ENCODE peak calls at places on chromosomes 3 and 15, in four cellular contexts. One of them, this sample, is unnamed.
A peak's percentile ranks its signal among the peaks of the same experiment; 100 is the strongest.

GRCh38 chr15:100602822-100603393 is 519 bp downstream of the ASB7 start:
- DNase-seq in HEK293T: peak; percentile 26
- DNase-seq in RCC 7860: peak; percentile 14
- DNase-seq in activated B cell treated with CpG ODN at 0.5 μM for 24 hours: no peak
- DNase-seq in this sample: no peak

GRCh38 chr3:101249512-101249911 is 70.9 kb downstream of the IMPG2 start:
- DNase-seq in HEK293T: no peak
- DNase-seq in RCC 7860: no peak
- DNase-seq in activated B cell treated with CpG ODN at 0.5 μM for 24 hours: no peak
- DNase-seq in this sample: no peak

GRCh38 chr3:120021523-120021922 is 72.7 kb downstream of the GSK3B start:
- DNase-seq in HEK293T: no peak
- DNase-seq in RCC 7860: no peak
- DNase-seq in activated B cell treated with CpG ODN at 0.5 μM for 24 hours: no peak
- DNase-seq in this sample: no peak

GRCh38 chr15:90343391-90343790 is 8.7 kb upstream of the ZNF774 start:
- DNase-seq in HEK293T: no peak
- DNase-seq in RCC 7860: no peak
- DNase-seq in activated B cell treated with CpG ODN at 0.5 μM for 24 hours: no peak
- DNase-seq in this sample: no peak

GRCh38 chr3:48407542-48408099 is 22.3 kb downstream of the PLXNB1 start:
- DNase-seq in HEK293T: no peak
- DNase-seq in RCC 7860: no peak
- DNase-seq in activated B cell treated with CpG ODN at 0.5 μM for 24 hours: peak; percentile 11
- DNase-seq in this sample: no peak

GRCh38 chr3:113533534-113533892 is 1.2 kb downstream of the SIDT1 start:
- DNase-seq in HEK293T: no peak
- DNase-seq in RCC 7860: no peak
- DNase-seq in activated B cell treated with CpG ODN at 0.5 μM for 24 hours: no peak
- DNase-seq in this sample: no peak

GRCh38 chr3:123157209-123157597 is 44.5 kb upstream of the SEC22A start:
- DNase-seq in HEK293T: no peak
- DNase-seq in RCC 7860: no peak
- DNase-seq in activated B cell treated with CpG ODN at 0.5 μM for 24 hours: no peak
- DNase-seq in this sample: no peak

GRCh38 chr3:104846270-104846669 is 520.4 kb upstream of the ALCAM start:
- DNase-seq in HEK293T: no peak
- DNase-seq in RCC 7860: no peak
- DNase-seq in activated B cell treated with CpG ODN at 0.5 μM for 24 hours: no peak
- DNase-seq in this sample: no peak

GRCh38 chr3:66468016-66468735 is 32.6 kb downstream of the LRIG1 start:
- DNase-seq in HEK293T: no peak
- DNase-seq in RCC 7860: no peak
- DNase-seq in activated B cell treated with CpG ODN at 0.5 μM for 24 hours: no peak
- DNase-seq in this sample: no peak

GRCh38 chr15:38699633-38700230 is 135.1 kb upstream of the RASGRP1 start:
- DNase-seq in HEK293T: peak; percentile 48
- DNase-seq in RCC 7860: peak; percentile 22
- DNase-seq in activated B cell treated with CpG ODN at 0.5 μM for 24 hours: no peak
- DNase-seq in this sample: no peak

GRCh38 chr3:98596902-98597500 is 3.6 kb upstream of the CPOX start:
- DNase-seq in HEK293T: no peak
- DNase-seq in RCC 7860: no peak
- DNase-seq in activated B cell treated with CpG ODN at 0.5 μM for 24 hours: no peak
- DNase-seq in this sample: no peak

GRCh38 chr15:54149115-54149531 is 170.9 kb downstream of the UNC13C start:
- DNase-seq in HEK293T: no peak
- DNase-seq in RCC 7860: peak; percentile 10
- DNase-seq in activated B cell treated with CpG ODN at 0.5 μM for 24 hours: no peak
- DNase-seq in this sample: no peak

GRCh38 chr3:196149375-196149774 is 61.8 kb downstream of the ZDHHC19 start:
- DNase-seq in HEK293T: no peak
- DNase-seq in RCC 7860: no peak
- DNase-seq in activated B cell treated with CpG ODN at 0.5 μM for 24 hours: no peak
- DNase-seq in this sample: no peak

GRCh38 chr3:54882114-54882833 is 45.6 kb downstream of the LRTM1 start:
- DNase-seq in HEK293T: no peak
- DNase-seq in RCC 7860: peak; percentile 56
- DNase-seq in activated B cell treated with CpG ODN at 0.5 μM for 24 hours: no peak
- DNase-seq in this sample: peak; percentile 41

GRCh38 chr15:75027551-75027950 is 4.2 kb downstream of the PPCDC start:
- DNase-seq in HEK293T: no peak
- DNase-seq in RCC 7860: no peak
- DNase-seq in activated B cell treated with CpG ODN at 0.5 μM for 24 hours: no peak
- DNase-seq in this sample: no peak

GRCh38 chr15:48802867-48803266 is 8.0 kb downstream of the CEP152 start:
- DNase-seq in HEK293T: no peak
- DNase-seq in RCC 7860: peak; percentile 89
- DNase-seq in activated B cell treated with CpG ODN at 0.5 μM for 24 hours: no peak
- DNase-seq in this sample: peak; percentile 62

GRCh38 chr3:10546887-10547286 is 41.5 kb upstream of the ATP2B2 start:
- DNase-seq in HEK293T: no peak
- DNase-seq in RCC 7860: no peak
- DNase-seq in activated B cell treated with CpG ODN at 0.5 μM for 24 hours: no peak
- DNase-seq in this sample: no peak

GRCh38 chr3:152309535-152310317 is 41.0 kb downstream of the MBNL1 start:
- DNase-seq in HEK293T: no peak
- DNase-seq in RCC 7860: peak; percentile 82
- DNase-seq in activated B cell treated with CpG ODN at 0.5 μM for 24 hours: no peak
- DNase-seq in this sample: no peak

GRCh38 chr15:90883971-90884718 is at the start of gene FES:
- DNase-seq in HEK293T: no peak
- DNase-seq in RCC 7860: no peak
- DNase-seq in activated B cell treated with CpG ODN at 0.5 μM for 24 hours: peak; percentile 43
- DNase-seq in this sample: no peak

GRCh38 chr15:83364541-83364940 is 80.1 kb upstream of the BNC1 start:
- DNase-seq in HEK293T: no peak
- DNase-seq in RCC 7860: no peak
- DNase-seq in activated B cell treated with CpG ODN at 0.5 μM for 24 hours: no peak
- DNase-seq in this sample: no peak

GRCh38 chr3:14031271-14031670 is 93.4 kb downstream of the CHCHD4 start:
- DNase-seq in HEK293T: no peak
- DNase-seq in RCC 7860: no peak
- DNase-seq in activated B cell treated with CpG ODN at 0.5 μM for 24 hours: no peak
- DNase-seq in this sample: no peak

GRCh38 chr15:63060699-63061098 is 18.2 kb downstream of the TPM1 start:
- DNase-seq in HEK293T: no peak
- DNase-seq in RCC 7860: no peak
- DNase-seq in activated B cell treated with CpG ODN at 0.5 μM for 24 hours: no peak
- DNase-seq in this sample: no peak

GRCh38 chr15:78263351-78263781 is 996 bp upstream of the DNAJA4 start:
- DNase-seq in HEK293T: no peak
- DNase-seq in RCC 7860: no peak
- DNase-seq in activated B cell treated with CpG ODN at 0.5 μM for 24 hours: no peak
- DNase-seq in this sample: no peak

GRCh38 chr3:126107960-126108688 is 24.2 kb upstream of the SLC41A3 start:
- DNase-seq in HEK293T: no peak
- DNase-seq in RCC 7860: no peak
- DNase-seq in activated B cell treated with CpG ODN at 0.5 μM for 24 hours: no peak
- DNase-seq in this sample: no peak

GRCh38 chr3:19348500-19348899 is 200.2 kb downstream of the KCNH8 start:
- DNase-seq in HEK293T: no peak
- DNase-seq in RCC 7860: no peak
- DNase-seq in activated B cell treated with CpG ODN at 0.5 μM for 24 hours: no peak
- DNase-seq in this sample: no peak